ENCODE peak calls at places on chromosomes 5 and 9, in six cellular contexts. A is dermis blood vessel endothelial cell, X is chondrocyte, Q is cardiac fibroblast, F is mucosa of descending colon, B is Calu3. D is an unnamed sample.

GRCh38 chr5:85148701-85149100 is 764.0 kb upstream of the EDIL3 start:
- DNase-seq in X (no peak), F (no peak), B (no peak), Q (no peak), A (no peak), D (no peak)

GRCh38 chr9:129175825-129176633 is 2.0 kb downstream of the IER5L start:
- DNase-seq in B (peak), A (peak), F (peak), X (no peak), Q (peak), D (peak)

GRCh38 chr5:103546858-103547257 is 15.7 kb downstream of the NUDT12 start:
- DNase-seq in F (no peak), X (no peak), A (no peak), B (no peak), Q (no peak), D (no peak)

GRCh38 chr9:73911814-73912213 is 585.3 kb upstream of the RORB start:
- DNase-seq in A (no peak), B (no peak), F (no peak), X (no peak), Q (no peak), D (no peak)

GRCh38 chr5:138109463-138110265 is 25.8 kb downstream of the WNT8A start:
- DNase-seq in X (no peak), F (no peak), Q (peak), A (no peak), B (no peak), D (no peak)

GRCh38 chr9:20569525-20569924 is 52.8 kb downstream of the MLLT3 start:
- DNase-seq in B (no peak), Q (peak), X (no peak), F (no peak), A (no peak), D (no peak)

GRCh38 chr9:114210691-114211276 is 55.4 kb downstream of the COL27A1 start:
- DNase-seq in X (peak), F (no peak), B (no peak), A (no peak), Q (no peak), D (no peak)

GRCh38 chr5:143550985-143551630 is 147.6 kb upstream of the NR3C1 start:
- DNase-seq in Q (peak), X (no peak), A (no peak), F (no peak), B (no peak), D (no peak)

GRCh38 chr9:114989600-114990410 is 59.4 kb upstream of the TNFSF8 start:
- DNase-seq in Q (no peak), X (no peak), B (no peak), A (no peak), F (no peak), D (no peak)

GRCh38 chr9:89438194-89438593 is 59.7 kb downstream of the SEMA4D start:
- DNase-seq in X (no peak), F (no peak), A (no peak), Q (no peak), B (no peak), D (no peak)

GRCh38 chr9:123710299-123710698 is 219.6 kb downstream of the DENND1A start:
- DNase-seq in A (peak), F (no peak), X (no peak), Q (peak), B (no peak), D (no peak)

GRCh38 chr9:124281934-124282351 is 24.2 kb downstream of the NEK6 start:
- DNase-seq in B (peak), F (peak), X (no peak), Q (no peak), A (peak), D (no peak)

GRCh38 chr9:36787709-36788108 is 215.0 kb downstream of the MELK start:
- DNase-seq in X (no peak), B (no peak), A (no peak), Q (no peak), F (no peak), D (no peak)

GRCh38 chr5:81247441-81247972 is 14.4 kb downstream of the CKMT2 start:
- DNase-seq in X (no peak), A (peak), F (no peak), B (no peak), Q (peak), D (no peak)